ENCODE peak calls at places on chromosomes 5 and 9, in seven cellular contexts. U, T, G, E, Z, K and B are unnamed samples.
A peak's percentile ranks its signal among the peaks of the same experiment; 100 is the strongest.

GRCh38 chr9:18489861-18490260 is 15.9 kb downstream of the ADAMTSL1 start:
- DNase-seq in U (no peak), T (no peak), G (no peak), E (no peak), Z (no peak), K (peak; percentile 88), B (no peak)

GRCh38 chr5:68033029-68033428 is 182.5 kb upstream of the PIK3R1 start:
- DNase-seq in U (no peak), T (no peak), G (no peak), E (no peak), Z (no peak), K (no peak), B (no peak)

GRCh38 chr9:129803679-129804065 is 688 bp downstream of the TOR1B start:
- DNase-seq in U (no peak), T (no peak), G (peak; percentile 25), E (no peak), Z (no peak), K (no peak), B (no peak)

GRCh38 chr5:111384220-111384619 is 128.1 kb downstream of the STARD4 start:
- DNase-seq in U (no peak), T (no peak), G (peak; percentile 5), E (no peak), Z (no peak), K (peak; percentile 24), B (no peak)

GRCh38 chr5:24110019-24110615 is 534.7 kb downstream of the CDH10 start:
- DNase-seq in U (no peak), T (no peak), G (peak; percentile 31), E (no peak), Z (no peak), K (peak; percentile 3), B (peak; percentile 14)

GRCh38 chr9:121023064-121023463 is 27.0 kb downstream of the C5 start:
- DNase-seq in U (peak; percentile 41), T (no peak), G (peak; percentile 38), E (no peak), Z (no peak), K (peak; percentile 9), B (no peak)

GRCh38 chr5:167993771-167994170 is 297.7 kb upstream of the WWC1 start:
- DNase-seq in U (no peak), T (no peak), G (no peak), E (no peak), Z (no peak), K (no peak), B (no peak)

GRCh38 chr5:133265720-133266575 is 214.1 kb downstream of the HSPA4 start:
- DNase-seq in U (no peak), T (no peak), G (no peak), E (no peak), Z (no peak), K (peak; percentile 60), B (no peak)

GRCh38 chr9:114049453-114050225 is 28.5 kb downstream of the AMBP start:
- DNase-seq in U (no peak), T (peak; percentile 16), G (no peak), E (no peak), Z (no peak), K (no peak), B (no peak)

GRCh38 chr9:4732890-4733289 is 8.1 kb downstream of the AK3 start:
- DNase-seq in U (no peak), T (no peak), G (no peak), E (no peak), Z (no peak), K (no peak), B (no peak)

GRCh38 chr5:1179383-1179715 is 22.0 kb upstream of the SLC6A19 start:
- DNase-seq in U (no peak), T (no peak), G (no peak), E (peak; percentile 30), Z (no peak), K (no peak), B (no peak)

GRCh38 chr9:89477811-89478583 is 19.9 kb downstream of the SEMA4D start:
- DNase-seq in U (no peak), T (peak; percentile 19), G (no peak), E (peak; percentile 78), Z (peak; percentile 64), K (peak; percentile 82), B (no peak)

GRCh38 chr9:135908334-135909204 is 1.2 kb upstream of the CAMSAP1 start:
- DNase-seq in U (no peak), T (no peak), G (no peak), E (no peak), Z (no peak), K (no peak), B (no peak)

GRCh38 chr9:135905380-135906282 is 1.7 kb downstream of the CAMSAP1 start:
- DNase-seq in U (peak; percentile 53), T (peak; percentile 44), G (no peak), E (no peak), Z (peak; percentile 23), K (no peak), B (no peak)

GRCh38 chr9:135906291-135907005 is 898 bp downstream of the CAMSAP1 start:
- DNase-seq in U (no peak), T (peak; percentile 50), G (no peak), E (peak; percentile 77), Z (peak; percentile 12), K (peak; percentile 54), B (peak; percentile 30)

GRCh38 chr9:135907446-135908333 is at the start of gene CAMSAP1:
- DNase-seq in U (peak; percentile 74), T (peak; percentile 94), G (peak; percentile 94), E (peak; percentile 98), Z (peak; percentile 95), K (peak; percentile 89), B (peak; percentile 92)

DNA sequence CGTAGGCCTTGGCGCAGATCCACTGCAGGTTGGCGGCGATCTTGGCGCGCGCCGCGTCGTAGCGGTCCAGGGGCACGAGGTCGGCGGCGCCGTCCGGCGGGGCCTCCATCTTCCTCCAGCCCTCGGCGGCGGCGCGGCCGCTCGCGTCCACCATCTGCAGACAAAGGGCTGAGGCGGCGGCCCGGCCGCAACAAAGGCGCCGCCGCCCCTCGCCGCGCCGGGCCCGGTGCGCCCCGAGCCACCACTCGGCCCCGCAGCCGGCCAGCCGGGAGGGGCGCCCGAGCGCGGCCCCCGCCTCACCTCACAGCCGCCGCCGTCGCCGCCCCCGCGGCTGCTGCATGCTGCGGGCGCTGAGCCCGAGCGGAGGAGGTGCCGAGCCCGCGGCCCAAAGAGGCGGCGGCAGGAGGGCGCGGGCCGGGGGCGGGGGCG is 326 bp downstream of the CAMSAP1 start:
- DNase-seq in U (no peak), T (peak; percentile 58), G (peak; percentile 51), E (peak; percentile 76), Z (no peak), K (peak; percentile 47), B (no peak)
- H3K4me3 ChIP-seq in U (peak overlapping the region; percentile 79), T (peak overlapping the region; percentile 89), G (peak overlapping the region; percentile 72), E (peak overlapping the region; percentile 98), Z (no peak overlapping the region), K (no peak overlapping the region), B (peak overlapping the region; percentile 76)

GRCh38 chr5:138967806-138968448 is 92.8 kb upstream of the LRRTM2 start:
- DNase-seq in U (peak; percentile 18), T (no peak), G (no peak), E (no peak), Z (no peak), K (peak; percentile 41), B (no peak)

GRCh38 chr5:138966236-138966985 is 91.3 kb upstream of the LRRTM2 start:
- DNase-seq in U (no peak), T (no peak), G (no peak), E (no peak), Z (no peak), K (no peak), B (peak; percentile 17)

GRCh38 chr5:138963763-138964371 is 88.7 kb upstream of the LRRTM2 start:
- DNase-seq in U (no peak), T (no peak), G (peak; percentile 66), E (no peak), Z (no peak), K (no peak), B (peak; percentile 43)

GRCh38 chr5:138964547-138965174 is 89.5 kb upstream of the LRRTM2 start:
- DNase-seq in U (no peak), T (no peak), G (no peak), E (no peak), Z (no peak), K (no peak), B (no peak)

GRCh38 chr5:138965631-138966030 is 90.5 kb upstream of the LRRTM2 start:
- DNase-seq in U (no peak), T (no peak), G (no peak), E (no peak), Z (no peak), K (no peak), B (peak; percentile 16)
- H3K4me1 ChIP-seq in U (peaks cover 13% of the 10 kb centered on the region), T (no peaks in the 10 kb centered on the region), G (peaks cover 12% of the 10 kb centered on the region), E (peaks cover 14% of the 10 kb centered on the region), Z (no peaks in the 10 kb centered on the region), K (peaks cover 3% of the 10 kb centered on the region), B (peaks cover 18% of the 10 kb centered on the region)

DNA sequence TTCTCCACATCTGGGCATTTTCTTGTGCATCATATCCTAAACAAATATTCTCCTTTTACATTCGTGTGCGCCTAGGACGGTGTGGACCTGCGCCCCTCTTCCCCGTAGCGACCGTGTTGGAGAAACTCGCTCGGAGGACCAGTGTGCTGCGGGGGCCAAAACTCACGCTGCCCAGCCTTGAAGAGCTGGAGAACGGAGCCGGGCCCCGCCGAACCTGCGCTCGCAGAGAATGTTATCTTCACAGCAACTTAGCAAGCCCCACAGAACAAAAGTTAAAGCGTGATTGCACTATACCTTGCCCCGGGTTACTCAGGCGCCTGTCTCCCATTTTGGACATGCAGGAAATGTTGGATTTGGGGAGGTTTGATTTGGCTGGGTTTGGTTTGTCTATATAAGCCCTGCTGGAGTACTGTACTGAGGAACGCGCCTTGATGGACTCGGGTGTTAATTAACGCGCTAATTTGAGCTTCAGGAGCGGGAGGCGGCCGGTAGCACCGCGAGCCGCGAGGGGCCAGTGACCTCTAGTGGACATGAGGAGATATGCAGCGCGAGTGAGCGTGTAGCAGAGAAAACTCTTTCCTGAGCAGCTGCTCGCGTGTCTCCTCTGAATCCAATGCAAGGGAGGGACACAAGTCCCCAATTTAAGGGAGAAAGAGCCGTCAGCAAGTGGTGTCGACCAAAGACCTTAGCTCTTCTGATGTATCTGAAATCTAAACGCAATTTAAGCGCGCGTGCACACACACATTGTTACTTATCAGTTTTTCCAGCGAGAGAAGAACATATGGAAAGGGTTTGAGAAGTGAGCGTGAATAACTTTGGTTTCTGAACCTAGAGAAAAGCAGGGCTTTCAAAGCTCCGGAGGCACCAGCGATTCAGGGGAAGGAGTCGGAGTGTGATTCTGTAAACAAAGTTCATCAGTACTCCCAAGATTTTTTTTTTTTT is 192.1 kb downstream of the MEF2C start:
- DNase-seq in U (peak; percentile 44), T (peak; percentile 74), G (peak; percentile 83), E (peak; percentile 82), Z (peak; percentile 66), K (peak; percentile 64), B (peak; percentile 63)
- H3K27me3 ChIP-seq in U (no peaks in the 10 kb centered on the region), T (peaks cover 83% of the 10 kb centered on the region), G (peaks cover 85% of the 10 kb centered on the region), E (no peaks in the 10 kb centered on the region), Z (peaks cover 56% of the 10 kb centered on the region), K (peaks cover 89% of the 10 kb centered on the region), B (peaks cover 9% of the 10 kb centered on the region)

GRCh38 chr5:3604501-3604900 is 8.9 kb downstream of the IRX1 start:
- DNase-seq in U (no peak), T (no peak), G (no peak), E (no peak), Z (no peak), K (peak; percentile 81), B (no peak)

GRCh38 chr5:3609120-3609681 is 13.6 kb downstream of the IRX1 start:
- DNase-seq in U (no peak), T (no peak), G (no peak), E (no peak), Z (no peak), K (no peak), B (no peak)

GRCh38 chr5:3607541-3608147 is 12.0 kb downstream of the IRX1 start:
- DNase-seq in U (no peak), T (no peak), G (no peak), E (no peak), Z (no peak), K (peak; percentile 49), B (no peak)

GRCh38 chr5:3605298-3606010 is 9.8 kb downstream of the IRX1 start:
- DNase-seq in U (no peak), T (no peak), G (no peak), E (no peak), Z (no peak), K (peak; percentile 16), B (no peak)

GRCh38 chr5:3606121-3606831 is 10.6 kb downstream of the IRX1 start:
- DNase-seq in U (no peak), T (no peak), G (peak; percentile 63), E (no peak), Z (no peak), K (no peak), B (no peak)
- H3K4me3 ChIP-seq in U (no peak overlapping the region), T (no peak overlapping the region), G (no peak overlapping the region), E (no peak overlapping the region), Z (no peak overlapping the region), K (no peak overlapping the region), B (no peak overlapping the region)